ENCODE peak calls at places on chromosomes 3 and 15, in four cellular contexts. E, G, F and I are unnamed samples.

GRCh38 chr3:129260606-129261005 is 11.2 kb downstream of the COPG1 start:
- DNase-seq in G (no peak), E (no peak), F (no peak), I (no peak)

GRCh38 chr15:89383635-89384604 is 49.3 kb upstream of the POLG start:
- DNase-seq in E (no peak), F (peak; percentile 46), G (peak; percentile 56), I (no peak)

GRCh38 chr15:57697588-57697987 is 8.9 kb upstream of the POLR2M start:
- DNase-seq in E (no peak), G (no peak), F (peak; percentile 76), I (no peak)

GRCh38 chr3:156745766-156746165 is 71.4 kb downstream of the TIPARP start:
- DNase-seq in E (no peak), F (no peak), G (no peak), I (no peak)

GRCh38 chr15:93035953-93036810 is 52.8 kb downstream of the RGMA start:
- DNase-seq in E (peak; percentile 18), F (peak; percentile 39), G (no peak), I (no peak)

GRCh38 chr3:99544819-99545281 is 93.5 kb upstream of the COL8A1 start:
- DNase-seq in E (no peak), F (peak; percentile 61), G (peak; percentile 47), I (no peak)

GRCh38 chr3:169227911-169228310 is 435.6 kb downstream of the MECOM start:
- DNase-seq in E (no peak), F (peak; percentile 67), G (no peak), I (no peak)

GRCh38 chr3:101036213-101036618 is 43.0 kb upstream of the ABI3BP start:
- DNase-seq in G (no peak), E (no peak), F (peak; percentile 98), I (no peak)

GRCh38 chr3:183485093-183485492 is 56.7 kb upstream of the MCF2L2 start:
- DNase-seq in F (no peak), E (no peak), G (no peak), I (no peak)

GRCh38 chr15:74781673-74782595 is at the start of gene CSK:
- DNase-seq in G (peak; percentile 71), E (peak; percentile 66), F (peak; percentile 52), I (peak; percentile 69)

GRCh38 chr3:61612211-61612995 is 51.0 kb downstream of the PTPRG start:
- DNase-seq in G (no peak), F (peak; percentile 55), E (no peak), I (no peak)

GRCh38 chr15:101526890-101527289 is 37.4 kb upstream of the PCSK6 start:
- DNase-seq in G (no peak), F (no peak), E (no peak), I (no peak)

GRCh38 chr15:78406016-78406590 is 31.9 kb upstream of the IREB2 start:
- DNase-seq in E (no peak), F (peak; percentile 10), G (no peak), I (no peak)

GRCh38 chr15:62734706-62735105 is 307.8 kb upstream of the TPM1 start:
- DNase-seq in E (no peak), F (no peak), G (no peak), I (no peak)

GRCh38 chr3:129013491-129013891 is 12.4 kb downstream of the EFCC1 start:
- DNase-seq in E (no peak), G (no peak), F (no peak), I (no peak)

GRCh38 chr3:100297784-100298183 is 36.8 kb upstream of the NIT2 start:
- DNase-seq in G (no peak), E (no peak), F (peak; percentile 73), I (no peak)

GRCh38 chr3:80395023-80395422 is 627.2 kb upstream of the ROBO1 start:
- DNase-seq in G (no peak), F (no peak), E (no peak), I (no peak)

GRCh38 chr3:189563841-189564563 is 67.2 kb upstream of the TP63 start:
- DNase-seq in F (peak; percentile 90), E (no peak), G (no peak), I (no peak)

GRCh38 chr15:58260911-58261267 is 122.7 kb downstream of the AQP9 start:
- DNase-seq in E (no peak), G (peak; percentile 34), F (peak; percentile 37), I (no peak)

GRCh38 chr15:34628577-34629152 is 45.2 kb upstream of the GOLGA8B start:
- DNase-seq in E (no peak), F (peak; percentile 38), G (no peak), I (no peak)

GRCh38 chr3:55333041-55333440 is 154.1 kb downstream of the WNT5A start:
- DNase-seq in E (no peak), F (peak; percentile 59), G (no peak), I (no peak)

GRCh38 chr15:67531379-67532059 is 10.6 kb downstream of the C15orf61 start:
- DNase-seq in G (no peak), E (no peak), F (peak; percentile 85), I (no peak)

GRCh38 chr3:127483005-127483641 is 107.4 kb downstream of the TPRA1 start:
- DNase-seq in F (no peak), G (no peak), E (no peak), I (peak; percentile 3)

GRCh38 chr3:125281411-125281810 is 68.9 kb upstream of the SLC12A8 start:
- DNase-seq in G (no peak), F (peak; percentile 39), E (no peak), I (no peak)

GRCh38 chr3:4978966-4979400 is 254 bp upstream of the BHLHE40 start:
- DNase-seq in G (peak; percentile 97), E (peak; percentile 77), F (peak; percentile 99), I (no peak)

GRCh38 chr3:149621218-149622005 is 36.4 kb downstream of the WWTR1 start:
- DNase-seq in E (no peak), G (no peak), F (peak; percentile 90), I (no peak)

GRCh38 chr15:57720861-57721260 is 14.3 kb downstream of the POLR2M start:
- DNase-seq in F (peak; percentile 9), E (no peak), G (no peak), I (no peak)

GRCh38 chr3:66795365-66795764 is 202.7 kb upstream of the KBTBD8 start:
- DNase-seq in E (no peak), G (no peak), F (peak; percentile 77), I (no peak)

GRCh38 chr3:58369876-58370275 is 37.2 kb downstream of the PXK start:
- DNase-seq in F (no peak), E (no peak), G (no peak), I (no peak)

GRCh38 chr3:14587733-14588360 is 47.7 kb upstream of the GRIP2 start:
- DNase-seq in E (no peak), F (peak; percentile 79), G (no peak), I (no peak)

GRCh38 chr3:23723930-23724329 is 81.8 kb upstream of the UBE2E1 start:
- DNase-seq in F (no peak), G (no peak), E (no peak), I (no peak)

GRCh38 chr15:66401130-66402021 is 14.7 kb downstream of the MAP2K1 start:
- DNase-seq in F (no peak), E (no peak), G (no peak), I (no peak)

GRCh38 chr3:62529230-62529629 is 155.9 kb upstream of the FEZF2 start:
- DNase-seq in E (no peak), G (peak; percentile 42), F (peak; percentile 49), I (peak; percentile 60)

DNA sequence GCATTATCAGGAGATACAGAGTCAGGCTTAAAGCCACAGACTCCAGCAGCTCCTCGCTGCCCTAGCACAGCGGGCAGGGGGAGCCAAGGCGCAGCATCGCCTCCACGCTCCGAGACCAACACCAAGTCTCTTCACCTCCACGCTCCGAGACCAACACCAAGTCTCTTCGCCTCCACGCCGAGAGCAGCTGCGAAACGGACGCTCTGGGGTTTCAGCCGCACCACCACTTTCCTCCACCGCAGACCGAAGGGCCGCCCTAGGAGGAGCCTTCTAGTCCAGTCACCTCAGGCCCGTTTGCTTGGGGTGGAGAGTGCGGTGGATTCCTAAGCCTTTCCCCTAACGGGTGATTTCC is 678 bp downstream of the DMXL2 start:
- DNase-seq in E (no peak), G (peak; percentile 34), F (peak; percentile 74), I (peak; percentile 27)
- TF ChIP-seq CTCF in E (peak; percentile 13), G (no peak), F (peak; percentile 26), I (no peak)

DNA sequence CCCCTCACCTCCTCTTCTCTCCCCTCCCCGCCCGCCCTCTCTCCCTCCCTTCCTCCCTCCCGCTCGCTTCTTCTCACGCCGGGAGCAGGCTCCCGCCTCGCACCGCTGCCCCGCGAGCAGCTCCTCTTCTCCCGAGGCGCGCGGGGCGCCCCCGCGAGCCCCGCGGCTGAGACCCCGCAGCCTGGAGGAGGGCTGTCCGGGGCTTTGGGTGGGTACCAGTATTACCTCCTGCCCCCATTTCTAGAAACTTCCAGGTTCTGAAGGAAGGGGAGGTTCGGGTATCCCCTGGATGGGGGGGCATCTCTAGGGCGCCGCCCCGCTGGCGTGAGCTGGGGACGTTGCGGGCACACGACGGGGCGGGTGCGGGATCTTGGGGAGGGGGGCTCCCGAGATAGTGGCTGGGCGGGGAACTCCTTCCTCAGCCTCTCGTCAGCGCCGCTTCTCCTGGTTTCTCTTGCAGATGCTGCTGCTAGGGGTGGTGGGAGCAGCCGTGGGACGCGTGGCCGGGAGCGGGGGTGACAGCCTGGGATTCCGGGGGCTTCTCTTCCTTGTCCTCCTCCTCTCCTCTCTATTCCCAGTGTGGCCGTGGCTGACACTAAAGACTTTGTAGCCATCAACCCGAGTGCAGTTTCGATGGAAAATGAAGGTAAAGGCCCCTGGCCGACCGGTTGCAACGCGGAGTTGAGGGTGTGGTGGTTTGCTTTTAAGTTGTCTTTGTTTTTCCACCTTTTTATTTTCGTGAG is 417 bp downstream of the ATP2C1 start:
- DNase-seq in F (no peak), E (no peak), G (peak; percentile 34), I (peak; percentile 29)
- TF ChIP-seq CTCF in F (no peak), E (no peak), G (no peak), I (peak; percentile 26)

GRCh38 chr3:173249457-173249856 is 108.4 kb upstream of the SPATA16 start:
- DNase-seq in G (no peak), E (no peak), F (no peak), I (no peak)
- TF ChIP-seq CTCF in G (no peak), E (no peak), F (no peak), I (no peak)

DNA sequence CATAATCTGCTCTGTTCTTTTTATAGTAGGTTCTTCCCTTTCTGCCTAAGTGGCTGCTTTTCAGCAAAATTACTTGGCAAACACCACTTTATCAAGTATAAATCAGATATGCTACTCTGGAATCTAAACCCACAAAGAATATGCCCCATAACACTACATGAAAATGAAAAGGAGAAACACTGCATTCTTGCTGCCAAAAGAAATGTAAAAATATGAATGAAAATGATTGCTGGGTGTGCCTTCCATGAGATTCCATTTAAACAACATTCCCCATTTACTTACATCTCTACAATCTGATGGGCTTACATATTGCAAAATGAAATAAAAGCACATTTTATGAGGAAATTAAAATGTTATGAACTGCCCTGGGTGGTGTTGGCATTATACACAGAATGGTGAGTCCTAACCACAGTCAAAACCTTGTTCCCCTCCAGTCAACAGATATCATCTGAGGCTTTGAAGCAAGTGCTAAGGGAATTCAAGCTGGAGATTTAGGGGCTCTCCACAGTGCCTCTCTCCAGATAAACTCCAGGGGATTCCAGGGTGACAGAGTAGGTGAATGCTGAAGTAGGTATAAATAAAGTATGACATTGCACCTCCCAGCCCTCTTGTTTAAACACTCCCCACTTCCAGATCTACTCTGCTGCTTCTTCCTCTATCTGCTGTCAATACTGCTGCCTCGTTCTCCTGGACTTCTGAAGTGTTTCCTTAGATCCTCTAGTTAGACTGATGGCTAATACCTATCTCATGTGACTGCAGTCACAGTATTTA is 136.5 kb downstream of the RORA start:
- DNase-seq in E (no peak), G (no peak), F (no peak), I (no peak)
- TF ChIP-seq CTCF in E (no peak), G (no peak), F (no peak), I (no peak)